ENCODE peak calls at places on chromosome 15, in six cellular contexts. C is CD8-positive, alpha-beta T cell; H is AG09309; F is BE2C; V is NB4; Q is endothelial cell of umbilical vein. G is an unnamed sample.

GRCh38 chr15:98823012-98823458 is 174.7 kb downstream of the IGF1R start:
- DNase-seq in C (no peak), H (no peak), F (no peak), V (peak; percentile 86), Q (peak; percentile 59), G (peak; percentile 80)

GRCh38 chr15:62835762-62836161 is 206.8 kb upstream of the TPM1 start:
- DNase-seq in C (no peak), H (no peak), F (no peak), V (no peak), Q (no peak), G (no peak)

GRCh38 chr15:70902105-70902504 is 9.5 kb downstream of the LRRC49 start:
- DNase-seq in C (no peak), H (peak; percentile 57), F (no peak), V (peak; percentile 10), Q (peak; percentile 68), G (peak; percentile 76)

GRCh38 chr15:23384371-23384770 is 29.8 kb downstream of the GOLGA8S start:
- DNase-seq in C (no peak), H (no peak), F (no peak), V (peak; percentile 5), Q (no peak), G (no peak)

GRCh38 chr15:101115887-101116680 is 135.8 kb downstream of the CHSY1 start:
- DNase-seq in C (no peak), H (no peak), F (peak; percentile 47), V (peak; percentile 86), Q (no peak), G (peak; percentile 88)

GRCh38 chr15:70258369-70259029 is 160.8 kb upstream of the TLE3 start:
- DNase-seq in C (peak; percentile 36), H (no peak), F (no peak), V (peak; percentile 95), Q (peak; percentile 10), G (no peak)

GRCh38 chr15:33126559-33127290 is 67.8 kb downstream of the FMN1 start:
- DNase-seq in C (peak; percentile 57), H (peak; percentile 94), F (peak; percentile 73), V (peak; percentile 60), Q (peak; percentile 97), G (peak; percentile 96)

GRCh38 chr15:43104426-43104825 is 1.4 kb downstream of the UBR1 start:
- DNase-seq in C (no peak), H (no peak), F (no peak), V (no peak), Q (no peak), G (no peak)

GRCh38 chr15:29631076-29632070 is 190.9 kb downstream of the TJP1 start:
- DNase-seq in C (no peak), H (no peak), F (no peak), V (no peak), Q (no peak), G (no peak)

GRCh38 chr15:72700076-72700475 is 14.1 kb downstream of the BBS4 start:
- DNase-seq in C (no peak), H (no peak), F (no peak), V (no peak), Q (no peak), G (no peak)

GRCh38 chr15:96687388-96688107 is 357.0 kb downstream of the NR2F2 start:
- DNase-seq in C (no peak), H (no peak), F (no peak), V (peak; percentile 34), Q (peak; percentile 30), G (no peak)

GRCh38 chr15:39167114-39168058 is 413.5 kb upstream of the THBS1 start:
- DNase-seq in C (no peak), H (no peak), F (no peak), V (no peak), Q (no peak), G (no peak)

GRCh38 chr15:77436822-77437221 is 16.1 kb downstream of the HMG20A start:
- DNase-seq in C (no peak), H (no peak), F (no peak), V (no peak), Q (no peak), G (no peak)

GRCh38 chr15:25545017-25545416 is 106.2 kb upstream of the UBE3A start:
- DNase-seq in C (no peak), H (no peak), F (no peak), V (peak; percentile 18), Q (no peak), G (no peak)

GRCh38 chr15:84955089-84955848 is 26.4 kb upstream of the PDE8A start:
- DNase-seq in C (peak; percentile 5), H (peak; percentile 41), F (peak; percentile 76), V (peak; percentile 32), Q (peak; percentile 84), G (peak; percentile 81)

GRCh38 chr15:75067123-75067854 is 43.9 kb downstream of the PPCDC start:
- DNase-seq in C (peak; percentile 21), H (no peak), F (no peak), V (peak; percentile 82), Q (peak; percentile 39), G (peak; percentile 73)

GRCh38 chr15:96699871-96700401 is 369.4 kb downstream of the NR2F2 start:
- DNase-seq in C (no peak), H (no peak), F (no peak), V (no peak), Q (no peak), G (no peak)

GRCh38 chr15:96974761-96975160 is 644.3 kb downstream of the NR2F2 start:
- DNase-seq in C (no peak), H (no peak), F (no peak), V (no peak), Q (peak; percentile 34), G (no peak)

GRCh38 chr15:57427367-57427821 is 51.1 kb downstream of the CGNL1 start:
- DNase-seq in C (no peak), H (peak; percentile 24), F (no peak), V (no peak), Q (no peak), G (peak; percentile 69)

GRCh38 chr15:70835415-70835814 is 18.5 kb downstream of the LARP6 start:
- DNase-seq in C (no peak), H (no peak), F (no peak), V (no peak), Q (no peak), G (no peak)

GRCh38 chr15:44588541-44588940 is 51.6 kb downstream of the EIF3J start:
- DNase-seq in C (no peak), H (no peak), F (no peak), V (no peak), Q (no peak), G (no peak)

GRCh38 chr15:31090741-31091140 is 10.8 kb downstream of the TRPM1 start:
- DNase-seq in C (no peak), H (no peak), F (no peak), V (no peak), Q (no peak), G (peak; percentile 93)
- TF ChIP-seq CTCF in C (no peak), H (no peak), F (no peak), V (no peak), Q (no peak), G (no peak)

GRCh38 chr15:68565701-68566100 is 13.1 kb upstream of the CORO2B start:
- DNase-seq in C (no peak), H (no peak), F (no peak), V (no peak), Q (no peak), G (no peak)
- H3K4me3 ChIP-seq in C (no peak overlapping the region), H (no peak overlapping the region), F (no peak overlapping the region), V (no peak overlapping the region), Q (no peak overlapping the region), G (no peak overlapping the region)

GRCh38 chr15:64903331-64903950 is 8.3 kb upstream of the ANKDD1A start:
- DNase-seq in C (no peak), H (no peak), F (no peak), V (no peak), Q (no peak), G (peak; percentile 52)

GRCh38 chr15:64906402-64906801 is 5.3 kb upstream of the ANKDD1A start:
- DNase-seq in C (no peak), H (no peak), F (no peak), V (peak; percentile 13), Q (no peak), G (no peak)

GRCh38 chr15:64904189-64904588 is 7.5 kb upstream of the ANKDD1A start:
- DNase-seq in C (no peak), H (no peak), F (no peak), V (no peak), Q (no peak), G (no peak)

GRCh38 chr15:64905941-64906340 is 5.8 kb upstream of the ANKDD1A start:
- DNase-seq in C (no peak), H (no peak), F (no peak), V (no peak), Q (no peak), G (no peak)

GRCh38 chr15:64905119-64905831 is 6.4 kb upstream of the ANKDD1A start:
- DNase-seq in C (peak; percentile 68), H (no peak), F (peak; percentile 35), V (peak; percentile 67), Q (peak; percentile 79), G (peak; percentile 72)
- TF ChIP-seq CTCF in C (peak; percentile 87), H (peak; percentile 93), F (peak; percentile 17), V (peak; percentile 61), Q (peak; percentile 92), G (peak; percentile 96)

GRCh38 chr15:65028338-65028737 is 1.1 kb downstream of the MTFMT start:
- DNase-seq in C (no peak), H (no peak), F (no peak), V (peak; percentile 31), Q (no peak), G (no peak)
- H3K4me3 ChIP-seq in C (peak overlapping the region; percentile 69), H (peak overlapping the region; percentile 97), F (peak overlapping the region; percentile 75), V (peak overlapping the region; percentile 92), Q (peak overlapping the region; percentile 70), G (peak overlapping the region; percentile 86)

GRCh38 chr15:99961011-99961441 is 227.8 kb upstream of the LYSMD4 start:
- DNase-seq in C (no peak), H (no peak), F (no peak), V (peak; percentile 39), Q (no peak), G (peak; percentile 30)
- TF ChIP-seq CTCF in C (no peak), H (peak; percentile 9), F (peak; percentile 43), V (peak; percentile 36), Q (peak; percentile 7), G (peak; percentile 37)

G was measured in fibroblast of villous mesenchyme.